ENCODE peak calls at places on chromosomes 1 and 21, in six cellular contexts. U, L, F, C, B and D are unnamed samples.
A peak's percentile ranks its signal among the peaks of the same experiment; 100 is the strongest.

GRCh38 chr1:67626495-67627235 is 58.3 kb upstream of the GADD45A start:
- DNase-seq in U (peak; percentile 82), L (peak; percentile 77), F (peak; percentile 85), C (peak; percentile 88), B (no peak), D (no peak)

GRCh38 chr1:203308205-203309114 is 3.1 kb downstream of the BTG2 start:
- DNase-seq in U (no peak), L (no peak), F (no peak), C (no peak), B (no peak), D (no peak)

GRCh38 chr1:118004312-118004711 is 74.8 kb downstream of the WDR3 start:
- DNase-seq in U (no peak), L (no peak), F (no peak), C (no peak), B (no peak), D (no peak)

GRCh38 chr1:3702528-3702927 is 49.7 kb upstream of the CCDC27 start:
- DNase-seq in U (no peak), L (no peak), F (no peak), C (no peak), B (no peak), D (no peak)

GRCh38 chr1:110216116-110216515 is 6.0 kb downstream of the KCNC4 start:
- DNase-seq in U (no peak), L (no peak), F (no peak), C (no peak), B (no peak), D (no peak)

GRCh38 chr1:27332536-27333281 is 9.1 kb upstream of the SYTL1 start:
- DNase-seq in U (peak; percentile 9), L (no peak), F (no peak), C (peak; percentile 39), B (peak; percentile 31), D (peak; percentile 85)

GRCh38 chr1:35544976-35545375 is 12.2 kb downstream of the KIAA0319L start:
- DNase-seq in U (no peak), L (peak; percentile 40), F (peak; percentile 40), C (peak; percentile 47), B (peak; percentile 44), D (no peak)

GRCh38 chr21:32021319-32022027 is 148.7 kb downstream of the HUNK start:
- DNase-seq in U (no peak), L (no peak), F (no peak), C (no peak), B (no peak), D (no peak)

GRCh38 chr1:111535256-111536191 is 32.1 kb upstream of the ADORA3 start:
- DNase-seq in U (no peak), L (no peak), F (no peak), C (peak; percentile 33), B (no peak), D (peak; percentile 47)

GRCh38 chr1:55500601-55501000 is 285.4 kb upstream of the USP24 start:
- DNase-seq in U (no peak), L (no peak), F (no peak), C (peak; percentile 40), B (no peak), D (peak; percentile 55)

GRCh38 chr1:22896184-22896583 is 76.5 kb downstream of the LACTBL1 start:
- DNase-seq in U (no peak), L (no peak), F (no peak), C (no peak), B (no peak), D (no peak)

GRCh38 chr1:54277451-54278355 is 77.7 kb downstream of the MRPL37 start:
- DNase-seq in U (no peak), L (no peak), F (no peak), C (no peak), B (no peak), D (no peak)

GRCh38 chr1:44655609-44656008 is 18.7 kb downstream of the TMEM53 start:
- DNase-seq in U (no peak), L (no peak), F (no peak), C (no peak), B (no peak), D (peak; percentile 57)

GRCh38 chr1:87024936-87025537 is 110.6 kb downstream of the HS2ST1 start:
- DNase-seq in U (peak; percentile 18), L (peak; percentile 45), F (peak; percentile 33), C (peak; percentile 30), B (no peak), D (peak; percentile 33)

GRCh38 chr1:56820755-56821461 is 1.7 kb upstream of the FYB2 start:
- DNase-seq in U (peak; percentile 74), L (peak; percentile 78), F (peak; percentile 77), C (peak; percentile 79), B (peak; percentile 52), D (peak; percentile 89)

GRCh38 chr21:41953831-41954653 is at the start of gene C2CD2:
- DNase-seq in U (peak; percentile 59), L (peak; percentile 68), F (peak; percentile 56), C (peak; percentile 57), B (no peak), D (peak; percentile 99)

GRCh38 chr1:211811848-211812247 is 18.7 kb downstream of the LPGAT1 start:
- DNase-seq in U (no peak), L (no peak), F (no peak), C (no peak), B (no peak), D (no peak)

GRCh38 chr1:8671313-8671917 is 146.0 kb downstream of the RERE start:
- DNase-seq in U (peak; percentile 71), L (peak; percentile 62), F (peak; percentile 44), C (peak; percentile 90), B (no peak), D (peak; percentile 82)

GRCh38 chr1:61139324-61140055 is 57.1 kb downstream of the NFIA start:
- DNase-seq in U (peak; percentile 50), L (peak; percentile 74), F (peak; percentile 39), C (peak; percentile 74), B (no peak), D (peak; percentile 63)

GRCh38 chr21:36841866-36842265 is 124.6 kb downstream of the HLCS start:
- DNase-seq in U (no peak), L (no peak), F (no peak), C (no peak), B (no peak), D (no peak)

GRCh38 chr1:27816921-27817630 is 13.5 kb upstream of the PPP1R8 start:
- DNase-seq in U (peak; percentile 17), L (no peak), F (peak; percentile 32), C (peak; percentile 91), B (no peak), D (peak; percentile 78)

GRCh38 chr1:204868340-204868700 is 2.3 kb upstream of the NFASC start:
- DNase-seq in U (no peak), L (no peak), F (no peak), C (no peak), B (no peak), D (no peak)

GRCh38 chr1:96234299-96234698 is 487.3 kb upstream of the PTBP2 start:
- DNase-seq in U (peak; percentile 66), L (peak; percentile 10), F (peak; percentile 8), C (peak; percentile 76), B (no peak), D (no peak)

GRCh38 chr1:25714532-25714931 is 85.5 kb upstream of the SELENON start:
- DNase-seq in U (no peak), L (no peak), F (no peak), C (no peak), B (no peak), D (no peak)